ENCODE peak calls at places on chromosomes 5 and 9, in ten cellular contexts. V is mesothelial cell of epicardium; U is aorta; S is SIG-M5; C is heart right ventricle; G is uterus; Z is stimulated activated CD4-positive, alpha-beta T cell treated with anti-CD3 and anti-CD28 coated beads, Interleukin-2, amount 100 ng/mL, for 48 hours; B is left colon; R is HT1080; J is NCI-H1436. Q is an unnamed sample.
A peak's percentile ranks its signal among the peaks of the same experiment; 100 is the strongest.

GRCh38 chr5:37086466-37087178 is 162.6 kb downstream of the CPLANE1 start:
- DNase-seq in V (no peak), U (no peak), S (no peak), C (no peak), G (no peak), Z (no peak), B (no peak), R (peak; percentile 63), J (no peak), Q (no peak)

GRCh38 chr9:37953775-37954437 is 50.0 kb upstream of the SLC25A51 start:
- DNase-seq in V (no peak), U (peak; percentile 81), S (no peak), C (peak; percentile 64), G (peak; percentile 83), Z (peak; percentile 14), B (no peak), R (peak; percentile 99), J (no peak), Q (no peak)

GRCh38 chr9:92736816-92737606 is 27.6 kb downstream of the BICD2 start:
- DNase-seq in V (no peak), U (peak; percentile 17), S (no peak), C (no peak), G (no peak), Z (no peak), B (no peak), R (peak; percentile 45), J (no peak), Q (peak; percentile 10)

GRCh38 chr5:41510176-41510831 is at the start of gene PLCXD3:
- DNase-seq in V (no peak), U (no peak), S (no peak), C (peak; percentile 45), G (no peak), Z (no peak), B (peak; percentile 24), R (no peak), J (peak; percentile 73), Q (peak; percentile 45)

GRCh38 chr9:96417051-96417586 is 1.1 kb downstream of the ZNF367 start:
- DNase-seq in V (peak; percentile 82), U (peak; percentile 92), S (no peak), C (peak; percentile 90), G (peak; percentile 86), Z (peak; percentile 87), B (peak; percentile 91), R (peak; percentile 77), J (peak; percentile 83), Q (peak; percentile 94)

GRCh38 chr5:59745422-59745863 is 148.1 kb downstream of the PDE4D start:
- DNase-seq in V (no peak), U (peak; percentile 41), S (no peak), C (peak; percentile 6), G (peak; percentile 36), Z (no peak), B (peak; percentile 44), R (peak; percentile 64), J (peak; percentile 34), Q (no peak)

GRCh38 chr9:5089737-5090136 is 95.7 kb downstream of the INSL6 start:
- DNase-seq in V (no peak), U (no peak), S (no peak), C (no peak), G (no peak), Z (no peak), B (peak; percentile 26), R (no peak), J (peak; percentile 19), Q (no peak)

GRCh38 chr5:172274951-172275753 is 8.4 kb downstream of the UBTD2 start:
- DNase-seq in V (no peak), U (no peak), S (no peak), C (no peak), G (no peak), Z (peak; percentile 60), B (no peak), R (peak; percentile 57), J (no peak), Q (no peak)

GRCh38 chr5:179259731-179260323 is 85.4 kb downstream of the ADAMTS2 start:
- DNase-seq in V (no peak), U (peak; percentile 44), S (no peak), C (no peak), G (peak; percentile 8), Z (no peak), B (no peak), R (no peak), J (no peak), Q (no peak)

GRCh38 chr9:38389313-38389712 is 3.2 kb upstream of the ALDH1B1 start:
- DNase-seq in V (no peak), U (no peak), S (no peak), C (no peak), G (peak; percentile 48), Z (no peak), B (no peak), R (no peak), J (no peak), Q (no peak)

GRCh38 chr9:80157561-80157983 is 585.8 kb downstream of the TLE4 start:
- DNase-seq in V (no peak), U (no peak), S (no peak), C (no peak), G (no peak), Z (no peak), B (no peak), R (no peak), J (no peak), Q (no peak)

GRCh38 chr5:177336603-177337494 is 14.6 kb downstream of the LMAN2 start:
- DNase-seq in V (no peak), U (no peak), S (no peak), C (no peak), G (no peak), Z (no peak), B (no peak), R (no peak), J (no peak), Q (no peak)

GRCh38 chr9:70159630-70160029 is 99.1 kb upstream of the SMC5 start:
- DNase-seq in V (no peak), U (no peak), S (no peak), C (no peak), G (no peak), Z (no peak), B (no peak), R (peak; percentile 62), J (no peak), Q (no peak)

GRCh38 chr9:96565684-96566360 is 53.8 kb downstream of the CDC14B start:
- DNase-seq in V (no peak), U (no peak), S (no peak), C (no peak), G (no peak), Z (no peak), B (no peak), R (no peak), J (no peak), Q (no peak)

GRCh38 chr5:167442922-167443321 is 848.5 kb upstream of the WWC1 start:
- DNase-seq in V (no peak), U (no peak), S (no peak), C (no peak), G (no peak), Z (no peak), B (no peak), R (peak; percentile 63), J (no peak), Q (no peak)

GRCh38 chr5:12876541-12877298 is 972.5 kb upstream of the CTNND2 start:
- DNase-seq in V (no peak), U (no peak), S (no peak), C (no peak), G (no peak), Z (no peak), B (no peak), R (peak; percentile 35), J (no peak), Q (no peak)

GRCh38 chr5:89083791-89084190 is 200.8 kb upstream of the MEF2C start:
- DNase-seq in V (no peak), U (no peak), S (no peak), C (no peak), G (no peak), Z (no peak), B (no peak), R (no peak), J (no peak), Q (no peak)

GRCh38 chr5:14395411-14395810 is 186.2 kb upstream of the OTULINL start:
- DNase-seq in V (no peak), U (no peak), S (no peak), C (no peak), G (no peak), Z (no peak), B (no peak), R (no peak), J (no peak), Q (no peak)

GRCh38 chr9:116359958-116360357 is 206.4 kb downstream of the PAPPA start:
- DNase-seq in V (no peak), U (no peak), S (no peak), C (peak; percentile 12), G (no peak), Z (no peak), B (no peak), R (no peak), J (no peak), Q (no peak)

GRCh38 chr5:131163315-131164119 is 1.5 kb downstream of the HINT1 start:
- DNase-seq in V (no peak), U (no peak), S (no peak), C (no peak), G (no peak), Z (no peak), B (no peak), R (peak; percentile 25), J (no peak), Q (no peak)

Q was measured in left lung.